ENCODE peak calls at places on chromosomes 3 and 15, in six cellular contexts. L is WERI-Rb-1, P is cardiac muscle cell, F is fibroblast of mammary gland, T is cardiac fibroblast, B is thoracic aorta. K is an unnamed sample.

GRCh38 chr15:66564136-66565041 is 1.4 kb downstream of the LCTL start:
- DNase-seq in T (no peak), L (no peak), P (no peak), F (no peak), B (no peak), K (no peak)

GRCh38 chr3:8954938-8955763 is 8.1 kb downstream of the RAD18 start:
- DNase-seq in F (no peak), T (no peak), L (no peak), B (no peak), P (peak), K (no peak)

GRCh38 chr3:15299036-15299435 is 33.4 kb downstream of the SH3BP5 start:
- DNase-seq in F (peak), P (no peak), B (no peak), L (peak), T (no peak), K (no peak)

GRCh38 chr3:183202004-183202722 is 39.6 kb upstream of the LAMP3 start:
- DNase-seq in L (no peak), B (no peak), F (no peak), T (peak), P (no peak), K (no peak)

GRCh38 chr3:28590851-28591250 is 242.2 kb upstream of the AZI2 start:
- DNase-seq in B (no peak), P (no peak), F (no peak), L (no peak), T (no peak), K (no peak)

GRCh38 chr15:79878078-79878705 is 18.6 kb downstream of the MTHFS start:
- DNase-seq in T (no peak), F (no peak), L (no peak), B (no peak), P (no peak), K (no peak)

GRCh38 chr3:170799009-170799408 is 71.0 kb downstream of the RPL22L1 start:
- DNase-seq in F (no peak), P (no peak), L (no peak), B (no peak), T (no peak), K (no peak)

GRCh38 chr15:90650117-90650955 is 66.8 kb upstream of the BLM start:
- DNase-seq in B (no peak), L (no peak), F (peak), P (peak), T (peak), K (no peak)

GRCh38 chr3:149600619-149601018 is 57.2 kb downstream of the WWTR1 start:
- DNase-seq in P (peak), F (no peak), B (no peak), L (no peak), T (no peak), K (no peak)

DNA sequence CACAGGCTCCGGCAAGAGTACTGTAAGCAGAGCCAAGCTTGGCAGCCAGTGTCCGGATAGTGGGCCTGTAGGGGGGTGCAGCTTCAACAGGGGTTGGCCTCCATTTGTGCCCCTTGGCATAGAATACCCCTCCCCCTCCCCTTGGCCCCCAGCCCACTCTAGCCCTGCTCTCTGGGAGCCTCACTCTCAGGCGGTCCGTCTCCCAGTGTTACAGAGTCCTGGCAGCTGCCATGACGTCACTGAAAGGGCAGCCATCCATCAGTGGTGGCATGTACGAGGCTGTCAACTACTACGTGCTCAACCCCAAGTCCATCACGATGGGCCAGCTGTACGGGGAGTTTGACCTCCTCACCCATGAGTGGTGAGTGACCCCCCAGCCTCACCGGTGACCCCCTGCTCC is 50.4 kb downstream of the DNAH1 start:
- DNase-seq in B (no peak), T (no peak), F (no peak), P (no peak), L (no peak), K (no peak)
- TF ChIP-seq CTCF in B (no peak), T (no peak), F (no peak), P (no peak), L (no peak), K (no peak)

DNA sequence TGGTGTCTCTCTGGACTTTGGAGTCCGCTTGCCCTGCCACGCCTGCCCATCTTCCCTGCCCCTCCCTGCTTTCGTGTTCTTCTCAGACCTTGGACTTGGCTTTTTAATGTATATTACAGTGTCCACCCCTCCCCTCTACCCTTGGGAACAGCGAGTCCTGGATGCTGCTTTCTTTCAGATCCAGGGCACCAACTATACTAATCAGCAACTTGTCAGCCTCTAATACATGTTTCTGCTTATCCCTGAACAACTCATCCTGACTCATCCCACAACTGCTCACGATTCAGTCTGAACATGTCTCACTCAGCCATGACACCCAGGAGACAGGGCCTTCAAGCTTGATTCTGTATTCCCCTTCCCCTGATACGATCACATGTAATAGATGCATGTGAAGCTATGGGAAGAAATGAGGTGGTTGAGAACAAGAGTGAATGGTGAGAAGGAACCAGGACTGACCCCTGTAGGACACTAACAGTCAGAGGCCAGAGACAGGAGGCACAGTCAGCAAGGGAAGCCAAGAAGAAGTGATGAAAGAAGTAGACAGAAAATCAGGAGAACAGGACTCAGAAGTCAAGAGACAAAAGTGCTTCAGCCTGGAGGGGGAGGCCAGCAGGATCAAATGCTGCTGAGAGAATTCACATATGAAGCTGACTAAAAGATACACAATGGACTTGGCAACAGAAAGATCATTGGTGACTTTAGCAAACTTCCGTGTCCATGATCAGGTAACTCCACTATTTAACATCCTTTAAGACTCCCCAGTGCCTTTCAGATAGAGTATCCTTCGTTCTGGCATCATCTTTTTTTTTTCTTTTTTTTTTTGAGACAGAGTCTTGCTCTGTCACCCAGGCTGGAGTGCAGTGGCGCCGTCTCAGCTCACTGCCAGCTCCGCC is 35.4 kb downstream of the BCL2L10 start:
- DNase-seq in L (no peak), T (peak), P (peak), F (peak), B (no peak), K (no peak)
- TF ChIP-seq CTCF in L (peak), T (peak), P (peak), F (peak), B (no peak), K (no peak)

GRCh38 chr3:195582947-195583346 is 793 bp downstream of the APOD start:
- DNase-seq in L (no peak), T (no peak), F (peak), P (no peak), B (no peak), K (no peak)
- TF ChIP-seq CTCF in L (peak), T (no peak), F (peak), P (no peak), B (no peak), K (no peak)

GRCh38 chr3:18988619-18989229 is 159.6 kb upstream of the KCNH8 start:
- DNase-seq in F (peak), B (no peak), T (peak), P (peak), L (no peak), K (no peak)
- TF ChIP-seq CTCF in F (peak), B (peak), T (peak), P (peak), L (peak), K (no peak)